ENCODE peak calls at places on chromosomes 7 and 10, in six cellular contexts. P is NAMALWA, F is amniotic epithelial cell, M is sciatic nerve, X is dermis blood vessel endothelial cell, N is cardiac fibroblast. T is an unnamed sample.

GRCh38 chr7:86932038-86932512 is 127.4 kb downstream of the ELAPOR2 start:
- DNase-seq in P (no peak), F (peak; percentile 65), M (no peak), X (peak; percentile 89), N (peak; percentile 98), T (no peak)

GRCh38 chr10:60731134-60731883 is 47.0 kb upstream of the CDK1 start:
- DNase-seq in P (peak; percentile 53), F (no peak), M (no peak), X (no peak), N (no peak), T (peak; percentile 2)

GRCh38 chr7:44131173-44132009 is 8.0 kb upstream of the POLD2 start:
- DNase-seq in P (peak; percentile 68), F (peak; percentile 78), M (no peak), X (no peak), N (no peak), T (no peak)

GRCh38 chr10:34047389-34047788 is 712.9 kb upstream of the NRP1 start:
- DNase-seq in P (no peak), F (no peak), M (no peak), X (no peak), N (no peak), T (no peak)

GRCh38 chr7:380226-380550 is 90.2 kb downstream of the FOXL3 start:
- DNase-seq in P (no peak), F (no peak), M (no peak), X (no peak), N (no peak), T (no peak)

GRCh38 chr10:122413325-122413724 is 38.8 kb downstream of the PLEKHA1 start:
- DNase-seq in P (no peak), F (no peak), M (no peak), X (no peak), N (no peak), T (no peak)

GRCh38 chr7:66359656-66360211 is 154.6 kb downstream of the TPST1 start:
- DNase-seq in P (no peak), F (no peak), M (no peak), X (no peak), N (no peak), T (peak; percentile 70)

GRCh38 chr7:3191545-3191944 is 109.5 kb upstream of the SDK1 start:
- DNase-seq in P (no peak), F (no peak), M (no peak), X (no peak), N (no peak), T (peak; percentile 16)

GRCh38 chr10:122740640-122741039 is 41.0 kb upstream of the C10orf120 start:
- DNase-seq in P (no peak), F (no peak), M (no peak), X (peak; percentile 2), N (no peak), T (no peak)

GRCh38 chr10:74967850-74968620 is 141.6 kb downstream of the KAT6B start:
- DNase-seq in P (no peak), F (no peak), M (no peak), X (peak; percentile 70), N (peak; percentile 29), T (peak; percentile 68)

GRCh38 chr10:131271195-131271880 is 40.2 kb downstream of the TCERG1L start:
- DNase-seq in P (no peak), F (no peak), M (no peak), X (no peak), N (no peak), T (no peak)

GRCh38 chr7:154879629-154880028 is 123.3 kb downstream of the PAXIP1 start:
- DNase-seq in P (no peak), F (no peak), M (no peak), X (no peak), N (no peak), T (no peak)

GRCh38 chr10:60271319-60272040 is 118.2 kb downstream of the ANK3 start:
- DNase-seq in P (peak; percentile 30), F (no peak), M (no peak), X (no peak), N (no peak), T (peak; percentile 73)

GRCh38 chr10:33211123-33211878 is 123.2 kb downstream of the NRP1 start:
- DNase-seq in P (no peak), F (peak; percentile 94), M (no peak), X (peak; percentile 21), N (peak; percentile 90), T (no peak)

GRCh38 chr7:96826089-96826488 is 116.4 kb upstream of the SEM1 start:
- DNase-seq in P (no peak), F (no peak), M (no peak), X (no peak), N (peak; percentile 8), T (no peak)

GRCh38 chr10:126384269-126384873 is 3.9 kb downstream of the ADAM12 start:
- DNase-seq in P (no peak), F (peak; percentile 82), M (no peak), X (no peak), N (peak; percentile 92), T (no peak)

GRCh38 chr10:113128450-113129105 is 178.5 kb downstream of the TCF7L2 start:
- DNase-seq in P (no peak), F (no peak), M (no peak), X (no peak), N (no peak), T (no peak)

GRCh38 chr10:47240173-47240572 is 59.8 kb upstream of the GDF10 start:
- DNase-seq in P (no peak), F (no peak), M (no peak), X (no peak), N (no peak), T (no peak)

GRCh38 chr10:18312385-18313145 is 172.3 kb downstream of the CACNB2 start:
- DNase-seq in P (peak; percentile 66), F (peak; percentile 65), M (no peak), X (peak; percentile 11), N (peak; percentile 67), T (peak; percentile 54)

GRCh38 chr7:25314094-25314708 is 85.9 kb upstream of the NPVF start:
- DNase-seq in P (no peak), F (peak; percentile 7), M (no peak), X (no peak), N (no peak), T (peak; percentile 0)

GRCh38 chr7:101169838-101170531 is 4.6 kb upstream of the VGF start:
- DNase-seq in P (peak; percentile 89), F (peak; percentile 57), M (peak; percentile 81), X (peak; percentile 81), N (peak; percentile 65), T (peak; percentile 80)

GRCh38 chr7:14604606-14605005 is 297.9 kb downstream of the DGKB start:
- DNase-seq in P (no peak), F (no peak), M (no peak), X (no peak), N (peak; percentile 31), T (no peak)

GRCh38 chr10:69974551-69975155 is 78.0 kb upstream of the MACROH2A2 start:
- DNase-seq in P (no peak), F (peak; percentile 59), M (no peak), X (no peak), N (peak; percentile 50), T (no peak)

GRCh38 chr10:87523731-87524130 is 19.0 kb downstream of the MINPP1 start:
- DNase-seq in P (no peak), F (no peak), M (no peak), X (no peak), N (peak; percentile 29), T (no peak)

GRCh38 chr10:50972591-50972990 is 87.2 kb upstream of the A1CF start:
- DNase-seq in P (no peak), F (no peak), M (no peak), X (no peak), N (no peak), T (no peak)

GRCh38 chr7:142549007-142549406 is 200.3 kb upstream of the PRSS1 start:
- DNase-seq in P (no peak), F (peak; percentile 40), M (no peak), X (no peak), N (no peak), T (no peak)

GRCh38 chr7:66642932-66643331 is 14.3 kb downstream of the KCTD7 start:
- DNase-seq in P (no peak), F (no peak), M (no peak), X (no peak), N (no peak), T (no peak)

GRCh38 chr10:109126541-109126940 is 796.8 kb downstream of the XPNPEP1 start:
- DNase-seq in P (no peak), F (no peak), M (no peak), X (no peak), N (no peak), T (no peak)

GRCh38 chr7:138032775-138033174 is 30.9 kb upstream of the CREB3L2 start:
- DNase-seq in P (no peak), F (peak; percentile 15), M (no peak), X (no peak), N (no peak), T (no peak)

GRCh38 chr7:28999421-28999820 is 41.3 kb upstream of the TRIL start:
- DNase-seq in P (no peak), F (no peak), M (no peak), X (no peak), N (no peak), T (no peak)

GRCh38 chr10:58993480-58994221 is 182.8 kb upstream of the PHYHIPL start:
- DNase-seq in P (peak; percentile 62), F (no peak), M (no peak), X (no peak), N (no peak), T (no peak)

GRCh38 chr7:128944487-128945236 is 6.9 kb downstream of the IRF5 start:
- DNase-seq in P (no peak), F (no peak), M (no peak), X (no peak), N (no peak), T (no peak)

GRCh38 chr10:132094581-132095234 is 29.0 kb downstream of the JAKMIP3 start:
- DNase-seq in P (no peak), F (no peak), M (peak; percentile 39), X (no peak), N (no peak), T (peak; percentile 9)

GRCh38 chr10:44907576-44907975 is 3.6 kb upstream of the TMEM72 start:
- DNase-seq in P (no peak), F (no peak), M (no peak), X (no peak), N (no peak), T (no peak)

GRCh38 chr10:115604627-115605026 is 511.5 kb downstream of the ATRNL1 start:
- DNase-seq in P (no peak), F (no peak), M (no peak), X (no peak), N (no peak), T (no peak)

GRCh38 chr10:86401588-86402282 is 35.1 kb upstream of the GRID1 start:
- DNase-seq in P (no peak), F (no peak), M (no peak), X (no peak), N (peak; percentile 9), T (no peak)

GRCh38 chr10:96502561-96503267 is 11.0 kb downstream of the TLL2 start:
- DNase-seq in P (no peak), F (no peak), M (no peak), X (no peak), N (no peak), T (no peak)

GRCh38 chr7:98196706-98197605 is 14.3 kb upstream of the BHLHA15 start:
- DNase-seq in P (no peak), F (no peak), M (no peak), X (no peak), N (no peak), T (peak; percentile 83)

GRCh38 chr7:75647709-75648438 is 90.9 kb downstream of the HIP1 start:
- DNase-seq in P (no peak), F (no peak), M (no peak), X (no peak), N (no peak), T (no peak)

T was measured in KBM-7.